ENCODE peak calls at places on chromosomes 6 and 20, in eight cellular contexts. One of them, this sample, is unnamed.

GRCh38 chr6:96301023-96301422 is 220.6 kb upstream of the UFL1 start:
- DNase-seq in SK-N-SH: no peak
- DNase-seq in HCT116: no peak
- DNase-seq in K562: no peak
- DNase-seq in GM23338: no peak
- DNase-seq in stomach: no peak
- DNase-seq in sigmoid colon: no peak
- DNase-seq in GM12878: no peak
- DNase-seq in this sample: no peak

GRCh38 chr20:6921717-6922386 is 154.4 kb downstream of the BMP2 start:
- DNase-seq in SK-N-SH: no peak
- DNase-seq in HCT116: no peak
- DNase-seq in K562: no peak
- DNase-seq in GM23338: no peak
- DNase-seq in stomach: no peak
- DNase-seq in sigmoid colon: no peak
- DNase-seq in GM12878: no peak
- DNase-seq in this sample: no peak

GRCh38 chr20:50338479-50339195 is 148.0 kb downstream of the CEBPB start:
- DNase-seq in SK-N-SH: no peak
- DNase-seq in HCT116: no peak
- DNase-seq in K562: peak; percentile 52
- DNase-seq in GM23338: peak; percentile 73
- DNase-seq in stomach: no peak
- DNase-seq in sigmoid colon: peak; percentile 61
- DNase-seq in GM12878: peak; percentile 92
- DNase-seq in this sample: peak; percentile 78

GRCh38 chr6:153024401-153025017 is 22.0 kb upstream of the MTRF1L start:
- DNase-seq in SK-N-SH: peak; percentile 60
- DNase-seq in HCT116: peak; percentile 51
- DNase-seq in K562: peak; percentile 67
- DNase-seq in GM23338: peak; percentile 87
- DNase-seq in stomach: peak; percentile 25
- DNase-seq in sigmoid colon: no peak
- DNase-seq in GM12878: peak; percentile 45
- DNase-seq in this sample: no peak

GRCh38 chr6:135256866-135257265 is 75.8 kb downstream of the MYB start:
- DNase-seq in SK-N-SH: no peak
- DNase-seq in HCT116: no peak
- DNase-seq in K562: no peak
- DNase-seq in GM23338: no peak
- DNase-seq in stomach: no peak
- DNase-seq in sigmoid colon: no peak
- DNase-seq in GM12878: no peak
- DNase-seq in this sample: no peak

GRCh38 chr6:151561238-151561637 is 67.4 kb downstream of the CCDC170 start:
- DNase-seq in SK-N-SH: no peak
- DNase-seq in HCT116: no peak
- DNase-seq in K562: no peak
- DNase-seq in GM23338: no peak
- DNase-seq in stomach: no peak
- DNase-seq in sigmoid colon: no peak
- DNase-seq in GM12878: no peak
- DNase-seq in this sample: no peak

GRCh38 chr20:50278377-50278683 is 87.7 kb downstream of the CEBPB start:
- DNase-seq in SK-N-SH: no peak
- DNase-seq in HCT116: no peak
- DNase-seq in K562: no peak
- DNase-seq in GM23338: no peak
- DNase-seq in stomach: no peak
- DNase-seq in sigmoid colon: no peak
- DNase-seq in GM12878: no peak
- DNase-seq in this sample: peak; percentile 74

GRCh38 chr6:109236140-109237081 is 141.1 kb downstream of the CEP57L1 start:
- DNase-seq in SK-N-SH: no peak
- DNase-seq in HCT116: no peak
- DNase-seq in K562: peak; percentile 71
- DNase-seq in GM23338: peak; percentile 91
- DNase-seq in stomach: no peak
- DNase-seq in sigmoid colon: no peak
- DNase-seq in GM12878: no peak
- DNase-seq in this sample: peak; percentile 78

GRCh38 chr6:491233-491632 is 99.7 kb downstream of the IRF4 start:
- DNase-seq in SK-N-SH: no peak
- DNase-seq in HCT116: no peak
- DNase-seq in K562: no peak
- DNase-seq in GM23338: no peak
- DNase-seq in stomach: no peak
- DNase-seq in sigmoid colon: no peak
- DNase-seq in GM12878: no peak
- DNase-seq in this sample: no peak

GRCh38 chr6:218153-219018 is 73.9 kb upstream of the DUSP22 start:
- DNase-seq in SK-N-SH: no peak
- DNase-seq in HCT116: no peak
- DNase-seq in K562: no peak
- DNase-seq in GM23338: no peak
- DNase-seq in stomach: no peak
- DNase-seq in sigmoid colon: no peak
- DNase-seq in GM12878: peak; percentile 83
- DNase-seq in this sample: no peak

GRCh38 chr6:75751443-75751842 is 2.4 kb downstream of the MYO6 start:
- DNase-seq in SK-N-SH: no peak
- DNase-seq in HCT116: no peak
- DNase-seq in K562: no peak
- DNase-seq in GM23338: no peak
- DNase-seq in stomach: no peak
- DNase-seq in sigmoid colon: no peak
- DNase-seq in GM12878: no peak
- DNase-seq in this sample: no peak

GRCh38 chr6:130366011-130366963 is at the start of gene TMEM200A:
- DNase-seq in SK-N-SH: peak; percentile 48
- DNase-seq in HCT116: no peak
- DNase-seq in K562: peak; percentile 3
- DNase-seq in GM23338: peak; percentile 76
- DNase-seq in stomach: peak; percentile 30
- DNase-seq in sigmoid colon: peak; percentile 80
- DNase-seq in GM12878: no peak
- DNase-seq in this sample: peak; percentile 79

GRCh38 chr6:83511901-83512681 is at the start of gene PRSS35:
- DNase-seq in SK-N-SH: peak; percentile 77
- DNase-seq in HCT116: peak; percentile 32
- DNase-seq in K562: peak; percentile 59
- DNase-seq in GM23338: peak; percentile 89
- DNase-seq in stomach: peak; percentile 47
- DNase-seq in sigmoid colon: no peak
- DNase-seq in GM12878: no peak
- DNase-seq in this sample: peak; percentile 83

GRCh38 chr6:105814745-105815536 is 271.2 kb upstream of the PRDM1 start:
- DNase-seq in SK-N-SH: no peak
- DNase-seq in HCT116: no peak
- DNase-seq in K562: peak; percentile 76
- DNase-seq in GM23338: no peak
- DNase-seq in stomach: no peak
- DNase-seq in sigmoid colon: no peak
- DNase-seq in GM12878: no peak
- DNase-seq in this sample: no peak

GRCh38 chr20:23161244-23161875 is 75.2 kb upstream of the CD93 start:
- DNase-seq in SK-N-SH: no peak
- DNase-seq in HCT116: no peak
- DNase-seq in K562: peak; percentile 14
- DNase-seq in GM23338: no peak
- DNase-seq in stomach: no peak
- DNase-seq in sigmoid colon: peak; percentile 62
- DNase-seq in GM12878: no peak
- DNase-seq in this sample: peak; percentile 84

GRCh38 chr6:42007286-42007685 is 43.0 kb upstream of the TAF8 start:
- DNase-seq in SK-N-SH: no peak
- DNase-seq in HCT116: no peak
- DNase-seq in K562: no peak
- DNase-seq in GM23338: no peak
- DNase-seq in stomach: no peak
- DNase-seq in sigmoid colon: no peak
- DNase-seq in GM12878: no peak
- DNase-seq in this sample: peak; percentile 6

GRCh38 chr20:44851545-44851944 is 34.0 kb upstream of the YWHAB start:
- DNase-seq in SK-N-SH: no peak
- DNase-seq in HCT116: no peak
- DNase-seq in K562: no peak
- DNase-seq in GM23338: no peak
- DNase-seq in stomach: no peak
- DNase-seq in sigmoid colon: no peak
- DNase-seq in GM12878: no peak
- DNase-seq in this sample: no peak

GRCh38 chr20:33516882-33517281 is 27.0 kb downstream of the CBFA2T2 start:
- DNase-seq in SK-N-SH: no peak
- DNase-seq in HCT116: no peak
- DNase-seq in K562: no peak
- DNase-seq in GM23338: no peak
- DNase-seq in stomach: no peak
- DNase-seq in sigmoid colon: no peak
- DNase-seq in GM12878: no peak
- DNase-seq in this sample: no peak

GRCh38 chr6:75735491-75736186 is 13.4 kb upstream of the MYO6 start:
- DNase-seq in SK-N-SH: no peak
- DNase-seq in HCT116: peak; percentile 63
- DNase-seq in K562: no peak
- DNase-seq in GM23338: no peak
- DNase-seq in stomach: no peak
- DNase-seq in sigmoid colon: no peak
- DNase-seq in GM12878: peak; percentile 33
- DNase-seq in this sample: no peak

GRCh38 chr20:32681175-32682084 is 7.7 kb upstream of the C20orf203 start:
- DNase-seq in SK-N-SH: peak; percentile 54
- DNase-seq in HCT116: no peak
- DNase-seq in K562: peak; percentile 91
- DNase-seq in GM23338: peak; percentile 75
- DNase-seq in stomach: no peak
- DNase-seq in sigmoid colon: no peak
- DNase-seq in GM12878: no peak
- DNase-seq in this sample: no peak

GRCh38 chr20:43727980-43728590 is 1.3 kb upstream of the GTSF1L start:
- DNase-seq in SK-N-SH: no peak
- DNase-seq in HCT116: no peak
- DNase-seq in K562: no peak
- DNase-seq in GM23338: no peak
- DNase-seq in stomach: no peak
- DNase-seq in sigmoid colon: no peak
- DNase-seq in GM12878: peak; percentile 58
- DNase-seq in this sample: no peak

GRCh38 chr6:150634641-150635292 is 35.1 kb downstream of the PLEKHG1 start:
- DNase-seq in SK-N-SH: no peak
- DNase-seq in HCT116: no peak
- DNase-seq in K562: no peak
- DNase-seq in GM23338: peak; percentile 17
- DNase-seq in stomach: no peak
- DNase-seq in sigmoid colon: no peak
- DNase-seq in GM12878: no peak
- DNase-seq in this sample: no peak

GRCh38 chr6:15623282-15624116 is 39.3 kb downstream of the DTNBP1 start:
- DNase-seq in SK-N-SH: no peak
- DNase-seq in HCT116: no peak
- DNase-seq in K562: no peak
- DNase-seq in GM23338: peak; percentile 48
- DNase-seq in stomach: no peak
- DNase-seq in sigmoid colon: peak; percentile 61
- DNase-seq in GM12878: no peak
- DNase-seq in this sample: no peak

GRCh38 chr6:43981363-43981990 is 145.8 kb downstream of the MRPL14 start:
- DNase-seq in SK-N-SH: peak; percentile 9
- DNase-seq in HCT116: no peak
- DNase-seq in K562: no peak
- DNase-seq in GM23338: no peak
- DNase-seq in stomach: peak; percentile 11
- DNase-seq in sigmoid colon: peak; percentile 30
- DNase-seq in GM12878: no peak
- DNase-seq in this sample: no peak

GRCh38 chr6:15066433-15067337 is 179.2 kb upstream of the JARID2 start:
- DNase-seq in SK-N-SH: no peak
- DNase-seq in HCT116: no peak
- DNase-seq in K562: peak; percentile 76
- DNase-seq in GM23338: no peak
- DNase-seq in stomach: no peak
- DNase-seq in sigmoid colon: peak; percentile 76
- DNase-seq in GM12878: no peak
- DNase-seq in this sample: peak; percentile 77

GRCh38 chr20:1391640-1392442 is 1.0 kb downstream of the FKBP1A start:
- DNase-seq in SK-N-SH: peak; percentile 38
- DNase-seq in HCT116: no peak
- DNase-seq in K562: peak; percentile 17
- DNase-seq in GM23338: peak; percentile 64
- DNase-seq in stomach: no peak
- DNase-seq in sigmoid colon: no peak
- DNase-seq in GM12878: no peak
- DNase-seq in this sample: peak; percentile 81
- TF ChIP-seq POLR2AphosphoS5 in SK-N-SH: no peak
- TF ChIP-seq POLR2AphosphoS5 in HCT116: no peak
- TF ChIP-seq POLR2AphosphoS5 in K562: no peak
- TF ChIP-seq POLR2AphosphoS5 in GM23338: no peak
- TF ChIP-seq POLR2AphosphoS5 in stomach: no peak
- TF ChIP-seq POLR2AphosphoS5 in sigmoid colon: no peak
- TF ChIP-seq POLR2AphosphoS5 in GM12878: no peak
- TF ChIP-seq POLR2AphosphoS5 in this sample: peak; percentile 58

GRCh38 chr20:62119101-62119500 is 3.2 kb upstream of the LSM14B start:
- DNase-seq in SK-N-SH: no peak
- DNase-seq in HCT116: no peak
- DNase-seq in K562: no peak
- DNase-seq in GM23338: no peak
- DNase-seq in stomach: no peak
- DNase-seq in sigmoid colon: no peak
- DNase-seq in GM12878: no peak
- DNase-seq in this sample: no peak
- H3K4me1 ChIP-seq in SK-N-SH: peaks cover 25% of the 10 kb centered on the region
- H3K4me1 ChIP-seq in HCT116: peaks cover 26% of the 10 kb centered on the region
- H3K4me1 ChIP-seq in K562: peaks cover 13% of the 10 kb centered on the region
- H3K4me1 ChIP-seq in GM23338: peaks cover 15% of the 10 kb centered on the region
- H3K4me1 ChIP-seq in stomach: peaks cover 21% of the 10 kb centered on the region
- H3K4me1 ChIP-seq in sigmoid colon: peaks cover 15% of the 10 kb centered on the region
- H3K4me1 ChIP-seq in GM12878: no peaks in the 10 kb centered on the region
- H3K4me1 ChIP-seq in this sample: peaks cover 28% of the 10 kb centered on the region

GRCh38 chr6:30113843-30114242 is 953 bp upstream of the TRIM31 start:
- DNase-seq in SK-N-SH: no peak
- DNase-seq in HCT116: no peak
- DNase-seq in K562: no peak
- DNase-seq in GM23338: no peak
- DNase-seq in stomach: no peak
- DNase-seq in sigmoid colon: no peak
- DNase-seq in GM12878: no peak
- DNase-seq in this sample: no peak
- H3K4me3 ChIP-seq in SK-N-SH: no peak overlapping the region
- H3K4me3 ChIP-seq in HCT116: no peak overlapping the region
- H3K4me3 ChIP-seq in K562: no peak overlapping the region
- H3K4me3 ChIP-seq in GM23338: no peak overlapping the region
- H3K4me3 ChIP-seq in stomach: no peak overlapping the region
- H3K4me3 ChIP-seq in sigmoid colon: no peak overlapping the region
- H3K4me3 ChIP-seq in GM12878: no peak overlapping the region
- H3K4me3 ChIP-seq in this sample: no peak overlapping the region

DNA sequence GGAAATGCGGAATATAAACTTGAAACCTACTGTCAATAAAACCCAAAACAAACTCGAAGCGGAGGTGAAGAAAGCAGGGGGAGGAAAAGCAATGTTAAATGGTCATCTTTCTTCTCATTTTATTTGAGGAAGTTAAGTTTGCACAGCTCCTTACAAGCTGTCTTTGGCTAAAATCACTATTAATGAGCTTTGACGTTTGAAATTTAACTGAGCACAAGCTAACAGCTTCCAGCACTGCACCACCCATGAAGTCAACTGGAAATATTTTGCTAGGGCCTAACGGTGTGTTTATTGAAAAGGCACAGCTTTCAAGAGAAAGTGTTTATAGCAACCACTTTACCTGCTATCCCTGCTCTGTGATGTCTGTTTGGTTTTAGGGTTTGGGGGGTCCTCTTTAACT is 103.8 kb downstream of the PKHD1 start:
- DNase-seq in SK-N-SH: no peak
- DNase-seq in HCT116: no peak
- DNase-seq in K562: no peak
- DNase-seq in GM23338: peak; percentile 2
- DNase-seq in stomach: no peak
- DNase-seq in sigmoid colon: no peak
- DNase-seq in GM12878: no peak
- DNase-seq in this sample: no peak
- TF ChIP-seq POLR2AphosphoS5 in SK-N-SH: no peak
- TF ChIP-seq POLR2AphosphoS5 in HCT116: no peak
- TF ChIP-seq POLR2AphosphoS5 in K562: no peak
- TF ChIP-seq POLR2AphosphoS5 in GM23338: no peak
- TF ChIP-seq POLR2AphosphoS5 in stomach: no peak
- TF ChIP-seq POLR2AphosphoS5 in sigmoid colon: peak; percentile 96
- TF ChIP-seq POLR2AphosphoS5 in GM12878: no peak
- TF ChIP-seq POLR2AphosphoS5 in this sample: no peak

This sample was measured in spleen.